ENCODE peak calls at places on chromosome 19, in five cellular contexts. One of them, this sample, is unnamed. For H3K9me3, the result is how much of the 10 kb centered on the place peaks cover.

GRCh38 chr19:1590641-1591397 is 1.8 kb downstream of the MBD3 start:
- ATAC-seq in GM12878: peak
- ATAC-seq in HCT116: peak
- ATAC-seq in HepG2: peak
- ATAC-seq in upper lobe of left lung: no peak
- ATAC-seq in this sample: no peak

GRCh38 chr19:32674959-32675719 is at the start of gene ANKRD27:
- ATAC-seq in GM12878: peak
- ATAC-seq in HCT116: peak
- ATAC-seq in HepG2: peak
- ATAC-seq in upper lobe of left lung: peak
- ATAC-seq in this sample: peak

GRCh38 chr19:11678504-11678903 is 60.2 kb downstream of the ZNF823 start:
- ATAC-seq in GM12878: no peak
- ATAC-seq in HCT116: no peak
- ATAC-seq in HepG2: no peak
- ATAC-seq in upper lobe of left lung: no peak
- ATAC-seq in this sample: no peak

GRCh38 chr19:48530770-48531169 is 19.1 kb upstream of the LMTK3 start:
- ATAC-seq in GM12878: no peak
- ATAC-seq in HCT116: no peak
- ATAC-seq in HepG2: no peak
- ATAC-seq in upper lobe of left lung: no peak
- ATAC-seq in this sample: no peak

GRCh38 chr19:16584825-16585801 is 12.9 kb upstream of the SLC35E1 start:
- ATAC-seq in GM12878: peak
- ATAC-seq in HCT116: peak
- ATAC-seq in HepG2: no peak
- ATAC-seq in upper lobe of left lung: no peak
- ATAC-seq in this sample: no peak

GRCh38 chr19:40908981-40909380 is 26.9 kb upstream of the CYP2A7 start:
- ATAC-seq in GM12878: peak
- ATAC-seq in HCT116: peak
- ATAC-seq in HepG2: no peak
- ATAC-seq in upper lobe of left lung: peak
- ATAC-seq in this sample: no peak

GRCh38 chr19:36207605-36208252 is 6.7 kb downstream of the ZNF565 start:
- ATAC-seq in GM12878: peak
- ATAC-seq in HCT116: no peak
- ATAC-seq in HepG2: no peak
- ATAC-seq in upper lobe of left lung: no peak
- ATAC-seq in this sample: no peak

GRCh38 chr19:16096281-16096855 is 15.3 kb upstream of the RAB8A start:
- ATAC-seq in GM12878: no peak
- ATAC-seq in HCT116: no peak
- ATAC-seq in HepG2: no peak
- ATAC-seq in upper lobe of left lung: no peak
- ATAC-seq in this sample: no peak

GRCh38 chr19:15891434-15891833 is 6.4 kb downstream of the CYP4F2 start:
- ATAC-seq in GM12878: no peak
- ATAC-seq in HCT116: no peak
- ATAC-seq in HepG2: no peak
- ATAC-seq in upper lobe of left lung: no peak
- ATAC-seq in this sample: no peak

GRCh38 chr19:56840452-56841193 is at the start of the genes PEG3 and ZIM2:
- ATAC-seq in GM12878: no peak
- ATAC-seq in HCT116: no peak
- ATAC-seq in HepG2: peak
- ATAC-seq in upper lobe of left lung: no peak
- ATAC-seq in this sample: no peak

GRCh38 chr19:5991244-5991838 is 13.4 kb upstream of the RANBP3 start:
- ATAC-seq in GM12878: no peak
- ATAC-seq in HCT116: no peak
- ATAC-seq in HepG2: no peak
- ATAC-seq in upper lobe of left lung: no peak
- ATAC-seq in this sample: no peak

GRCh38 chr19:14968247-14968646 is 11.4 kb downstream of the SLC1A6 start:
- ATAC-seq in GM12878: no peak
- ATAC-seq in HCT116: no peak
- ATAC-seq in HepG2: no peak
- ATAC-seq in upper lobe of left lung: no peak
- ATAC-seq in this sample: no peak

GRCh38 chr19:48992571-48993174 is 436 bp downstream of the GYS1 start:
- ATAC-seq in GM12878: peak
- ATAC-seq in HCT116: peak
- ATAC-seq in HepG2: peak
- ATAC-seq in upper lobe of left lung: peak
- ATAC-seq in this sample: peak

GRCh38 chr19:34220472-34221063 is 33.8 kb upstream of the GARRE1 start:
- ATAC-seq in GM12878: peak
- ATAC-seq in HCT116: peak
- ATAC-seq in HepG2: peak
- ATAC-seq in upper lobe of left lung: no peak
- ATAC-seq in this sample: no peak

GRCh38 chr19:5530701-5531100 is 37.1 kb downstream of the TINCR start:
- ATAC-seq in GM12878: no peak
- ATAC-seq in HCT116: no peak
- ATAC-seq in HepG2: no peak
- ATAC-seq in upper lobe of left lung: no peak
- ATAC-seq in this sample: no peak

GRCh38 chr19:34484328-34484727 is 2.8 kb downstream of the WTIP start:
- ATAC-seq in GM12878: no peak
- ATAC-seq in HCT116: no peak
- ATAC-seq in HepG2: no peak
- ATAC-seq in upper lobe of left lung: no peak
- ATAC-seq in this sample: no peak

GRCh38 chr19:53193534-53194222 is 520 bp upstream of the ZNF665 start:
- ATAC-seq in GM12878: no peak
- ATAC-seq in HCT116: no peak
- ATAC-seq in HepG2: no peak
- ATAC-seq in upper lobe of left lung: no peak
- ATAC-seq in this sample: no peak

GRCh38 chr19:1789282-1790020 is 22.6 kb downstream of the ATP8B3 start:
- ATAC-seq in GM12878: no peak
- ATAC-seq in HCT116: no peak
- ATAC-seq in HepG2: peak
- ATAC-seq in upper lobe of left lung: no peak
- ATAC-seq in this sample: no peak

GRCh38 chr19:18366027-18366435 is 19.9 kb upstream of the GDF15 start:
- ATAC-seq in GM12878: peak
- ATAC-seq in HCT116: no peak
- ATAC-seq in HepG2: no peak
- ATAC-seq in upper lobe of left lung: no peak
- ATAC-seq in this sample: no peak

GRCh38 chr19:5138606-5139594 is 170.0 kb downstream of the KDM4B start:
- ATAC-seq in GM12878: peak
- ATAC-seq in HCT116: no peak
- ATAC-seq in HepG2: no peak
- ATAC-seq in upper lobe of left lung: no peak
- ATAC-seq in this sample: no peak

GRCh38 chr19:55642153-55643002 is 1.1 kb upstream of the ZNF581 start:
- ATAC-seq in GM12878: peak
- ATAC-seq in HCT116: peak
- ATAC-seq in HepG2: peak
- ATAC-seq in upper lobe of left lung: no peak
- ATAC-seq in this sample: peak

GRCh38 chr19:1986357-1987162 is 29.0 kb downstream of the BTBD2 start:
- ATAC-seq in GM12878: no peak
- ATAC-seq in HCT116: peak
- ATAC-seq in HepG2: peak
- ATAC-seq in upper lobe of left lung: no peak
- ATAC-seq in this sample: no peak

GRCh38 chr19:15194938-15195337 is 5.9 kb downstream of the NOTCH3 start:
- ATAC-seq in GM12878: no peak
- ATAC-seq in HCT116: no peak
- ATAC-seq in HepG2: no peak
- ATAC-seq in upper lobe of left lung: no peak
- ATAC-seq in this sample: no peak

GRCh38 chr19:35913589-35913988 is 5.5 kb upstream of the TYROBP start:
- ATAC-seq in GM12878: peak
- ATAC-seq in HCT116: no peak
- ATAC-seq in HepG2: no peak
- ATAC-seq in upper lobe of left lung: no peak
- ATAC-seq in this sample: no peak

GRCh38 chr19:47280183-47280797 is 5.6 kb downstream of the INAFM1 start:
- ATAC-seq in GM12878: peak
- ATAC-seq in HCT116: peak
- ATAC-seq in HepG2: peak
- ATAC-seq in upper lobe of left lung: no peak
- ATAC-seq in this sample: no peak

GRCh38 chr19:41323023-41323422 is 13.1 kb downstream of the CCDC97 start:
- ATAC-seq in GM12878: no peak
- ATAC-seq in HCT116: no peak
- ATAC-seq in HepG2: peak
- ATAC-seq in upper lobe of left lung: no peak
- ATAC-seq in this sample: no peak

GRCh38 chr19:18975011-18975410 is 34.0 kb upstream of the HOMER3 start:
- ATAC-seq in GM12878: no peak
- ATAC-seq in HCT116: no peak
- ATAC-seq in HepG2: no peak
- ATAC-seq in upper lobe of left lung: no peak
- ATAC-seq in this sample: no peak

GRCh38 chr19:48613024-48613851 is 1.6 kb downstream of the FAM83E start:
- ATAC-seq in GM12878: peak
- ATAC-seq in HCT116: no peak
- ATAC-seq in HepG2: peak
- ATAC-seq in upper lobe of left lung: no peak
- ATAC-seq in this sample: no peak

GRCh38 chr19:47019431-47020041 is at the start of gene NPAS1:
- ATAC-seq in GM12878: no peak
- ATAC-seq in HCT116: no peak
- ATAC-seq in HepG2: peak
- ATAC-seq in upper lobe of left lung: no peak
- ATAC-seq in this sample: peak

GRCh38 chr19:22619371-22619770 is 14.8 kb upstream of the ZNF492 start:
- ATAC-seq in GM12878: no peak
- ATAC-seq in HCT116: no peak
- ATAC-seq in HepG2: no peak
- ATAC-seq in upper lobe of left lung: no peak
- ATAC-seq in this sample: no peak

GRCh38 chr19:54207908-54208783 is 7.5 kb downstream of the RPS9 start:
- ATAC-seq in GM12878: peak
- ATAC-seq in HCT116: peak
- ATAC-seq in HepG2: peak
- ATAC-seq in upper lobe of left lung: peak
- ATAC-seq in this sample: peak

GRCh38 chr19:37506387-37507166 is at the start of gene ZNF793:
- ATAC-seq in GM12878: no peak
- ATAC-seq in HCT116: no peak
- ATAC-seq in HepG2: no peak
- ATAC-seq in upper lobe of left lung: peak
- ATAC-seq in this sample: peak
- H3K27ac ChIP-seq in GM12878: peak
- H3K27ac ChIP-seq in HCT116: no peak
- H3K27ac ChIP-seq in HepG2: no peak
- H3K27ac ChIP-seq in upper lobe of left lung: peak
- H3K27ac ChIP-seq in this sample: peak

GRCh38 chr19:7883796-7884570 is 4.3 kb upstream of the LRRC8E start:
- ATAC-seq in GM12878: no peak
- ATAC-seq in HCT116: no peak
- ATAC-seq in HepG2: no peak
- ATAC-seq in upper lobe of left lung: no peak
- ATAC-seq in this sample: no peak

GRCh38 chr19:7888826-7889217 is 512 bp downstream of the LRRC8E start:
- ATAC-seq in GM12878: no peak
- ATAC-seq in HCT116: no peak
- ATAC-seq in HepG2: no peak
- ATAC-seq in upper lobe of left lung: no peak
- ATAC-seq in this sample: no peak

GRCh38 chr19:7887408-7888144 is 734 bp upstream of the LRRC8E start:
- ATAC-seq in GM12878: no peak
- ATAC-seq in HCT116: no peak
- ATAC-seq in HepG2: peak
- ATAC-seq in upper lobe of left lung: no peak
- ATAC-seq in this sample: no peak

GRCh38 chr19:7885818-7886217 is 2.5 kb upstream of the LRRC8E start:
- ATAC-seq in GM12878: no peak
- ATAC-seq in HCT116: no peak
- ATAC-seq in HepG2: no peak
- ATAC-seq in upper lobe of left lung: no peak
- ATAC-seq in this sample: no peak

GRCh38 chr19:7888145-7888825 is at the start of gene LRRC8E:
- ATAC-seq in GM12878: no peak
- ATAC-seq in HCT116: peak
- ATAC-seq in HepG2: peak
- ATAC-seq in upper lobe of left lung: peak
- ATAC-seq in this sample: peak
- TF ChIP-seq POLR2AphosphoS5 in GM12878: no peak
- TF ChIP-seq POLR2AphosphoS5 in HCT116: peak
- TF ChIP-seq POLR2AphosphoS5 in HepG2: peak
- TF ChIP-seq POLR2AphosphoS5 in upper lobe of left lung: no peak
- TF ChIP-seq POLR2AphosphoS5 in this sample: no peak

GRCh38 chr19:52110780-52111179 is 15.2 kb upstream of the ZNF841 start:
- ATAC-seq in GM12878: no peak
- ATAC-seq in HCT116: no peak
- ATAC-seq in HepG2: no peak
- ATAC-seq in upper lobe of left lung: no peak
- ATAC-seq in this sample: no peak

GRCh38 chr19:52115526-52116053 is 20.0 kb upstream of the ZNF841 start:
- ATAC-seq in GM12878: no peak
- ATAC-seq in HCT116: no peak
- ATAC-seq in HepG2: no peak
- ATAC-seq in upper lobe of left lung: no peak
- ATAC-seq in this sample: no peak

GRCh38 chr19:52114691-52115090 is 19.1 kb upstream of the ZNF841 start:
- ATAC-seq in GM12878: no peak
- ATAC-seq in HCT116: no peak
- ATAC-seq in HepG2: no peak
- ATAC-seq in upper lobe of left lung: no peak
- ATAC-seq in this sample: no peak

GRCh38 chr19:52112624-52113023 is 17.1 kb upstream of the ZNF841 start:
- ATAC-seq in GM12878: no peak
- ATAC-seq in HCT116: no peak
- ATAC-seq in HepG2: no peak
- ATAC-seq in upper lobe of left lung: no peak
- ATAC-seq in this sample: no peak
- H3K9me3 ChIP-seq in GM12878: under half
- H3K9me3 ChIP-seq in HCT116: under half
- H3K9me3 ChIP-seq in HepG2: half or more
- H3K9me3 ChIP-seq in upper lobe of left lung: half or more
- H3K9me3 ChIP-seq in this sample: half or more

GRCh38 chr19:45954132-45954531 is 19.5 kb downstream of the NOVA2 start:
- ATAC-seq in GM12878: no peak
- ATAC-seq in HCT116: no peak
- ATAC-seq in HepG2: no peak
- ATAC-seq in upper lobe of left lung: peak
- ATAC-seq in this sample: no peak
- H3K27ac ChIP-seq in GM12878: no peak
- H3K27ac ChIP-seq in HCT116: no peak
- H3K27ac ChIP-seq in HepG2: no peak
- H3K27ac ChIP-seq in upper lobe of left lung: peak
- H3K27ac ChIP-seq in this sample: no peak

This sample was measured in gastroesophageal sphincter.